ENCODE peak calls at places on chromosomes 5 and 9, in four cellular contexts. One of them, this sample, is unnamed.

GRCh38 chr9:83959061-83959460 is 21.0 kb downstream of the HNRNPK start:
- DNase-seq in tibial artery: no peak
- DNase-seq in lower lobe of right lung: no peak
- DNase-seq in epithelial cell of esophagus: peak
- DNase-seq in this sample: no peak

GRCh38 chr5:61625682-61626620 is 293.9 kb downstream of the ZSWIM6 start:
- DNase-seq in epithelial cell of esophagus: peak
- DNase-seq in tibial artery: peak
- DNase-seq in lower lobe of right lung: peak
- DNase-seq in this sample: no peak

GRCh38 chr5:157269165-157269671 is 3.3 kb downstream of the CYFIP2 start:
- DNase-seq in tibial artery: no peak
- DNase-seq in epithelial cell of esophagus: peak
- DNase-seq in lower lobe of right lung: peak
- DNase-seq in this sample: no peak

GRCh38 chr5:163244451-163244987 is 192.9 kb upstream of the CCNG1 start:
- DNase-seq in lower lobe of right lung: no peak
- DNase-seq in tibial artery: no peak
- DNase-seq in epithelial cell of esophagus: no peak
- DNase-seq in this sample: no peak

GRCh38 chr5:157286761-157287211 is 20.9 kb downstream of the CYFIP2 start:
- DNase-seq in lower lobe of right lung: no peak
- DNase-seq in tibial artery: no peak
- DNase-seq in epithelial cell of esophagus: no peak
- DNase-seq in this sample: no peak

GRCh38 chr9:121674952-121675351 is 23.5 kb downstream of the DAB2IP start:
- DNase-seq in lower lobe of right lung: no peak
- DNase-seq in epithelial cell of esophagus: peak
- DNase-seq in tibial artery: no peak
- DNase-seq in this sample: no peak

GRCh38 chr5:54832066-54832465 is 153.3 kb downstream of the ESM1 start:
- DNase-seq in epithelial cell of esophagus: no peak
- DNase-seq in lower lobe of right lung: no peak
- DNase-seq in tibial artery: no peak
- DNase-seq in this sample: no peak

GRCh38 chr5:145975361-145976066 is 39.1 kb downstream of the SH3RF2 start:
- DNase-seq in epithelial cell of esophagus: peak
- DNase-seq in lower lobe of right lung: no peak
- DNase-seq in tibial artery: peak
- DNase-seq in this sample: no peak

GRCh38 chr5:115351356-115352195 is 55.1 kb upstream of the CCDC112 start:
- DNase-seq in epithelial cell of esophagus: peak
- DNase-seq in lower lobe of right lung: no peak
- DNase-seq in tibial artery: no peak
- DNase-seq in this sample: no peak

GRCh38 chr5:160339406-160340140 is 27.2 kb upstream of the CCNJL start:
- DNase-seq in lower lobe of right lung: no peak
- DNase-seq in epithelial cell of esophagus: no peak
- DNase-seq in tibial artery: no peak
- DNase-seq in this sample: no peak

GRCh38 chr5:174626521-174626920 is 97.9 kb upstream of the MSX2 start:
- DNase-seq in epithelial cell of esophagus: no peak
- DNase-seq in lower lobe of right lung: no peak
- DNase-seq in tibial artery: no peak
- DNase-seq in this sample: no peak

GRCh38 chr5:125026900-125027731 is 280.7 kb upstream of the ZNF608 start:
- DNase-seq in epithelial cell of esophagus: peak
- DNase-seq in lower lobe of right lung: no peak
- DNase-seq in tibial artery: no peak
- DNase-seq in this sample: no peak

GRCh38 chr9:90651246-90651645 is 8.6 kb upstream of the DIRAS2 start:
- DNase-seq in lower lobe of right lung: no peak
- DNase-seq in epithelial cell of esophagus: no peak
- DNase-seq in tibial artery: no peak
- DNase-seq in this sample: no peak

GRCh38 chr5:172875372-172876279 is 41.6 kb downstream of the ERGIC1 start:
- DNase-seq in lower lobe of right lung: no peak
- DNase-seq in tibial artery: no peak
- DNase-seq in epithelial cell of esophagus: no peak
- DNase-seq in this sample: no peak

GRCh38 chr9:84711398-84711777 is 41.9 kb downstream of the NTRK2 start:
- DNase-seq in epithelial cell of esophagus: peak
- DNase-seq in lower lobe of right lung: no peak
- DNase-seq in tibial artery: no peak
- DNase-seq in this sample: no peak

GRCh38 chr5:94360382-94360781 is 258.0 kb downstream of the KIAA0825 start:
- DNase-seq in tibial artery: no peak
- DNase-seq in lower lobe of right lung: no peak
- DNase-seq in epithelial cell of esophagus: no peak
- DNase-seq in this sample: no peak

GRCh38 chr5:174675916-174676315 is 48.5 kb upstream of the MSX2 start:
- DNase-seq in epithelial cell of esophagus: no peak
- DNase-seq in tibial artery: no peak
- DNase-seq in lower lobe of right lung: no peak
- DNase-seq in this sample: no peak

GRCh38 chr5:170223906-170224305 is 8.9 kb upstream of the C5orf58 start:
- DNase-seq in lower lobe of right lung: no peak
- DNase-seq in epithelial cell of esophagus: peak
- DNase-seq in tibial artery: no peak
- DNase-seq in this sample: no peak

GRCh38 chr5:180806351-180807011 is 3.9 kb upstream of the MGAT1 start:
- DNase-seq in lower lobe of right lung: no peak
- DNase-seq in tibial artery: peak
- DNase-seq in epithelial cell of esophagus: no peak
- DNase-seq in this sample: peak

GRCh38 chr5:169095976-169096375 is 205.0 kb downstream of the SLIT3 start:
- DNase-seq in tibial artery: no peak
- DNase-seq in lower lobe of right lung: no peak
- DNase-seq in epithelial cell of esophagus: no peak
- DNase-seq in this sample: no peak

GRCh38 chr5:143525176-143525575 is 121.7 kb upstream of the NR3C1 start:
- DNase-seq in tibial artery: no peak
- DNase-seq in lower lobe of right lung: no peak
- DNase-seq in epithelial cell of esophagus: no peak
- DNase-seq in this sample: no peak

DNA sequence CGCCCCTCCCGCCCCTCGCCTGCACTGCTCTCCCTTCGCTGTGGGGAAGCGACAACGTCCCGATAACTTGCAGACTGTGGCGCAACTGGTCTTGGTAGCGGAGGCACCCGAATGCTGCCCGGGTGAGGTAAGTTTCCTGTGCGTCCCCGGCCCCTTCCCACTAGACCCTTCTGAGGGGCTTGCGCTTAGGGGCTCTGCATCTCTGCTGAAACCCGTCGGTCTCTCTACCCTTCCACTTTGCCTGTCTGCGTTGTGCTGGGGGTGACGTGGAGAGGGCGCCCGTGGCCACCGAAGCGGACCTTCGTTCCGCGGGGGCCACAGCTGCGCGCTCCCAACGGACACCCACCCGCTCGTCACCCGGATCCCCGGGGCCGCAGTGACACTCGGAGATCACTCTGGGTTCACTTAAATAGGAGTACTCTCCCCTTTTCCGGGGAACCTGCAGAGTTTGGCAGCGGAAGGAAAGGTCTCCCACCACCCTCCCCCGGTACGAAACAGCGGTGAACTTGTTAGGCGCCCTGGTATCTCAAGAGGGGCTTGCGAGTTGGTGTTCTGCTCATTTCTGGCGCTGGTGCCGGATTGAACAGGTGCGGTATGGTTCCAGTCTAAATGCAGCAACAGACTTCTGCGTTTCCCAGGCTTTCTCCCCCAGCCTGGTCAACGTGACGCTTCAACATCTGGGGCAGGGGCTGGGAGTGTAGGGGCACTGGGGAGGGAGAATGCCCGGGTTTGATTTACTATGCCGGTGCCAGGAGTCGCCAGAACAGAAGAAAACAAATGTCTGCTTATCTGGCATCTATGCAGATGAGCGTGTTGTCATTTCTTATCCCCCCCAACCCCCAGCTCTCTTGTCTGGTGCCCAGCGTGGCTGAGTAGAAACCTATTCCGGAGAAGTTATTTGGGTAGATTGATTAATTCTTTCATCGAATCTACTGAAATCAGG is 867 bp downstream of the PIP5K1B start:
- DNase-seq in lower lobe of right lung: no peak
- DNase-seq in tibial artery: peak
- DNase-seq in epithelial cell of esophagus: no peak
- DNase-seq in this sample: no peak
- TF ChIP-seq CTCF in lower lobe of right lung: peak
- TF ChIP-seq CTCF in tibial artery: no peak
- TF ChIP-seq CTCF in epithelial cell of esophagus: no peak
- TF ChIP-seq CTCF in this sample: no peak

GRCh38 chr5:150623152-150623877 is 17.1 kb upstream of the SYNPO start:
- DNase-seq in tibial artery: no peak
- DNase-seq in lower lobe of right lung: no peak
- DNase-seq in epithelial cell of esophagus: no peak
- DNase-seq in this sample: no peak
- TF ChIP-seq CTCF in tibial artery: no peak
- TF ChIP-seq CTCF in lower lobe of right lung: no peak
- TF ChIP-seq CTCF in epithelial cell of esophagus: no peak
- TF ChIP-seq CTCF in this sample: no peak

DNA sequence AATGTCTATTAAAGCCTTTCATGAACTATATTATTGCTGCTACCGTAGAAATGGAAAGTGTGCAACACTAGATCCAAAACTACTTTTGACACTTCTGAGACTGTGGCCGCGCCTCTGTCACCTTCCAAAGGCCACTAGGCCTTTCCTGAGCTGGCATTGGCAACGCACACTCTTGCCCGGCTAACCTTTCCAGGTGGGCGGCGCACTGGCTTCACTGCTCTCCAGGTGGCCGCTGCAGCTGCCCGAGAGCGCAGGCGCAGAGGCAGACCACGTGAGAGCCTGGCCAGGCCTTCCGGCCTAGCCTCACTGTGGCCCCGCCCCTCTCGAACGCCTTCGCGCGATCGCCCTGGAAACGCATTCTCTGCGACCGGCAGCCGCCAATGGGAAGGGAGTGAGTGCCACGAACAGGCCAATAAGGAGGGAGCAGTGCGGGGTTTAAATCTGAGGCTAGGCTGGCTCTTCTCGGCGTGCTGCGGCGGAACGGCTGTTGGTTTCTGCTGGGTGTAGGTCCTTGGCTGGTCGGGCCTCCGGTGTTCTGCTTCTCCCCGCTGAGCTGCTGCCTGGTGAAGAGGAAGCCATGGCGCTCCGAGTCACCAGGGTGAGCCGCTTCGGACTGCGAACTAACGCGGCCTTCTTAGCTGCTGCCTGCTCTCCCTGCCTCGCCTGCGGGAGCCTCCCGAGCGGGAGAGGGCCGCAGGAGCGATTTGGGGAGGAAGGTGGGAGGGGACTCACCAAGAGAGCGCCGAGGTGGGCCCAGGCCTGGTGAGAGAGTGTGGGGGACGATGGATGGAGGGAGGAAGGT is at the start of gene CCNB1:
- DNase-seq in lower lobe of right lung: peak
- DNase-seq in tibial artery: peak
- DNase-seq in epithelial cell of esophagus: peak
- DNase-seq in this sample: peak
- TF ChIP-seq CTCF in lower lobe of right lung: no peak
- TF ChIP-seq CTCF in tibial artery: no peak
- TF ChIP-seq CTCF in epithelial cell of esophagus: no peak
- TF ChIP-seq CTCF in this sample: no peak

GRCh38 chr9:105539452-105539851 is 18.5 kb upstream of the FKTN start:
- DNase-seq in tibial artery: no peak
- DNase-seq in epithelial cell of esophagus: no peak
- DNase-seq in lower lobe of right lung: no peak
- DNase-seq in this sample: no peak
- TF ChIP-seq CTCF in tibial artery: no peak
- TF ChIP-seq CTCF in epithelial cell of esophagus: no peak
- TF ChIP-seq CTCF in lower lobe of right lung: no peak
- TF ChIP-seq CTCF in this sample: no peak

DNA sequence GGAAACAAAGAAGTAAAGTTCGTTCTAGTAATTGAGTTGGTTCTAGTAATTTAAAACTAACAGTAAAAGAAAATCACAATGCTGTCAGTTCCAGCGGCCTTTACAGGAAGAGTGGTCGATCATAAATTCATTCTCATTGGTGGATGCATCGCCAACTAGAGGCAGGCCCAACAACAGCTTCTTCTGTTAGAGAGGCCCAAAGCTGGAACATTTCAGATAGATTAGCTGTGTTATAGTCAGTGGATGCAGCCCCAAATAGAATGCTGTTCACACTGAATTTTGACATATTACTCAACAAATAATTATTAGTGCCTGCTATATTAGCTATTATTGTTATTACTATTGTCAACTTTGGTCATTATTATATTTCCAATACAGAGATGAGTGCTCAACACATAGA is 80.8 kb downstream of the ARRDC3 start:
- DNase-seq in tibial artery: no peak
- DNase-seq in lower lobe of right lung: no peak
- DNase-seq in epithelial cell of esophagus: no peak
- DNase-seq in this sample: no peak
- TF ChIP-seq CTCF in tibial artery: no peak
- TF ChIP-seq CTCF in lower lobe of right lung: no peak
- TF ChIP-seq CTCF in epithelial cell of esophagus: no peak
- TF ChIP-seq CTCF in this sample: no peak

GRCh38 chr5:102583663-102584062 is 84.9 kb upstream of the SLCO6A1 start:
- DNase-seq in tibial artery: no peak
- DNase-seq in lower lobe of right lung: no peak
- DNase-seq in epithelial cell of esophagus: peak
- DNase-seq in this sample: no peak
- TF ChIP-seq CTCF in tibial artery: peak
- TF ChIP-seq CTCF in lower lobe of right lung: peak
- TF ChIP-seq CTCF in epithelial cell of esophagus: peak
- TF ChIP-seq CTCF in this sample: no peak

This sample was measured in omental fat pad.